ENCODE peak calls at places on chromosomes 1 and 21, in nine cellular contexts. E, J, C, T, H, X, M, V and Y are unnamed samples.
A peak's percentile ranks its signal among the peaks of the same experiment; 100 is the strongest.

GRCh38 chr1:229514578-229515275 is 6.6 kb upstream of the NUP133 start:
- DNase-seq in E (no peak), J (peak; percentile 73), C (peak; percentile 64), T (no peak), H (peak; percentile 39), X (peak; percentile 76), M (peak; percentile 60), V (peak; percentile 35), Y (peak; percentile 83)

GRCh38 chr1:43042773-43043470 is 84.3 kb upstream of the SLC2A1 start:
- DNase-seq in E (no peak), J (no peak), C (no peak), T (no peak), H (no peak), X (no peak), M (no peak), V (no peak), Y (no peak)

GRCh38 chr21:25708467-25709065 is 26.1 kb downstream of the ATP5PF start:
- DNase-seq in E (no peak), J (no peak), C (peak; percentile 52), T (no peak), H (peak; percentile 38), X (peak; percentile 51), M (peak; percentile 22), V (peak; percentile 34), Y (peak; percentile 58)

GRCh38 chr1:226109829-226110248 is 47.3 kb downstream of the H3-3A start:
- DNase-seq in E (no peak), J (peak; percentile 94), C (peak; percentile 90), T (peak; percentile 75), H (peak; percentile 76), X (peak; percentile 93), M (peak; percentile 88), V (peak; percentile 14), Y (peak; percentile 80)

GRCh38 chr1:93844262-93845045 is 34.6 kb downstream of the DNTTIP2 start:
- DNase-seq in E (no peak), J (peak; percentile 69), C (peak; percentile 25), T (no peak), H (peak; percentile 54), X (peak; percentile 78), M (peak; percentile 34), V (peak; percentile 39), Y (peak; percentile 87)

GRCh38 chr1:44406761-44407429 is 1.8 kb downstream of the RNF220 start:
- DNase-seq in E (no peak), J (no peak), C (peak; percentile 32), T (peak; percentile 17), H (peak; percentile 59), X (peak; percentile 68), M (no peak), V (no peak), Y (no peak)

GRCh38 chr1:5637171-5637570 is 355.1 kb downstream of the NPHP4 start:
- DNase-seq in E (no peak), J (no peak), C (peak; percentile 34), T (no peak), H (no peak), X (peak; percentile 31), M (no peak), V (no peak), Y (peak; percentile 29)

GRCh38 chr1:45863117-45863670 is 59.8 kb downstream of the MAST2 start:
- DNase-seq in E (no peak), J (no peak), C (no peak), T (no peak), H (no peak), X (no peak), M (no peak), V (no peak), Y (no peak)

GRCh38 chr1:116987256-116987555 is 14.4 kb upstream of the CD101 start:
- DNase-seq in E (no peak), J (no peak), C (peak; percentile 78), T (no peak), H (no peak), X (no peak), M (no peak), V (no peak), Y (no peak)

GRCh38 chr1:55262822-55263221 is 47.7 kb upstream of the USP24 start:
- DNase-seq in E (no peak), J (no peak), C (no peak), T (no peak), H (no peak), X (no peak), M (no peak), V (no peak), Y (no peak)

GRCh38 chr1:90550616-90551406 is 166.3 kb downstream of the BARHL2 start:
- DNase-seq in E (no peak), J (no peak), C (no peak), T (no peak), H (no peak), X (peak; percentile 59), M (no peak), V (no peak), Y (no peak)

GRCh38 chr1:245585252-245585959 is 430.6 kb downstream of the KIF26B start:
- DNase-seq in E (no peak), J (no peak), C (no peak), T (no peak), H (no peak), X (no peak), M (no peak), V (no peak), Y (no peak)

GRCh38 chr1:205792946-205793673 is 17.8 kb upstream of the RAB29 start:
- DNase-seq in E (no peak), J (no peak), C (no peak), T (no peak), H (no peak), X (peak; percentile 40), M (no peak), V (no peak), Y (no peak)

GRCh38 chr1:215957692-215958091 is 390.6 kb downstream of the KCTD3 start:
- DNase-seq in E (no peak), J (no peak), C (no peak), T (no peak), H (peak; percentile 8), X (peak; percentile 34), M (no peak), V (no peak), Y (no peak)

GRCh38 chr21:42733037-42733632 is 79.7 kb downstream of the PDE9A start:
- DNase-seq in E (no peak), J (peak; percentile 47), C (no peak), T (no peak), H (no peak), X (no peak), M (no peak), V (no peak), Y (no peak)

GRCh38 chr1:107529511-107530149 is 388.8 kb downstream of the NTNG1 start:
- DNase-seq in E (no peak), J (no peak), C (peak; percentile 10), T (no peak), H (peak; percentile 24), X (peak; percentile 74), M (no peak), V (peak; percentile 48), Y (peak; percentile 27)

GRCh38 chr1:164914208-164914607 is 355.2 kb downstream of the PBX1 start:
- DNase-seq in E (no peak), J (no peak), C (no peak), T (no peak), H (no peak), X (no peak), M (no peak), V (no peak), Y (peak; percentile 6)

GRCh38 chr1:27589841-27590426 is 14.0 kb downstream of the AHDC1 start:
- DNase-seq in E (no peak), J (peak; percentile 85), C (no peak), T (no peak), H (no peak), X (no peak), M (peak; percentile 61), V (no peak), Y (no peak)

GRCh38 chr21:46151989-46152938 is 3.1 kb downstream of the FTCD start:
- DNase-seq in E (no peak), J (peak; percentile 43), C (peak; percentile 0), T (peak; percentile 5), H (no peak), X (no peak), M (no peak), V (no peak), Y (no peak)

GRCh38 chr1:2968471-2968881 is 52.8 kb upstream of the ACTRT2 start:
- DNase-seq in E (no peak), J (peak; percentile 65), C (no peak), T (no peak), H (no peak), X (no peak), M (no peak), V (peak; percentile 20), Y (no peak)

GRCh38 chr1:21468597-21468996 is 28.7 kb downstream of the NBPF3 start:
- DNase-seq in E (no peak), J (no peak), C (peak; percentile 36), T (no peak), H (peak; percentile 14), X (peak; percentile 59), M (no peak), V (no peak), Y (peak; percentile 71)

GRCh38 chr1:157442065-157442464 is 110.2 kb downstream of the FCRL5 start:
- DNase-seq in E (no peak), J (no peak), C (no peak), T (no peak), H (no peak), X (peak; percentile 13), M (no peak), V (no peak), Y (no peak)

GRCh38 chr1:234643111-234643849 is 33.3 kb upstream of the IRF2BP2 start:
- DNase-seq in E (no peak), J (no peak), C (no peak), T (peak; percentile 54), H (no peak), X (no peak), M (no peak), V (no peak), Y (no peak)

GRCh38 chr1:203284411-203285208 is 20.7 kb upstream of the BTG2 start:
- DNase-seq in E (no peak), J (no peak), C (no peak), T (no peak), H (no peak), X (no peak), M (no peak), V (no peak), Y (no peak)

GRCh38 chr1:26288311-26288941 is 8.5 kb downstream of the SH3BGRL3 start:
- DNase-seq in E (no peak), J (no peak), C (peak; percentile 84), T (no peak), H (no peak), X (no peak), M (no peak), V (no peak), Y (peak; percentile 93)

GRCh38 chr1:30232288-30232899 is 491.0 kb downstream of the MATN1 start:
- DNase-seq in E (no peak), J (no peak), C (peak; percentile 41), T (no peak), H (no peak), X (peak; percentile 35), M (no peak), V (no peak), Y (peak; percentile 35)

GRCh38 chr21:38533887-38534286 is 35.6 kb upstream of the ERG start:
- DNase-seq in E (no peak), J (no peak), C (no peak), T (no peak), H (no peak), X (peak; percentile 7), M (no peak), V (no peak), Y (no peak)

GRCh38 chr1:24101796-24102580 is 9.9 kb downstream of the MYOM3 start:
- DNase-seq in E (no peak), J (no peak), C (no peak), T (no peak), H (no peak), X (no peak), M (no peak), V (no peak), Y (no peak)

GRCh38 chr1:10210841-10211804 is 753 bp downstream of the KIF1B start:
- DNase-seq in E (no peak), J (peak; percentile 98), C (peak; percentile 53), T (peak; percentile 39), H (peak; percentile 60), X (peak; percentile 82), M (peak; percentile 92), V (no peak), Y (peak; percentile 50)

GRCh38 chr21:19999369-20000272 is 998.6 kb upstream of the NCAM2 start:
- DNase-seq in E (no peak), J (no peak), C (no peak), T (no peak), H (no peak), X (no peak), M (no peak), V (no peak), Y (peak; percentile 83)

GRCh38 chr1:248857749-248858095 is 1.2 kb downstream of the ZNF692 start:
- DNase-seq in E (no peak), J (no peak), C (no peak), T (no peak), H (no peak), X (no peak), M (no peak), V (no peak), Y (no peak)